ENCODE peak calls at places on chromosomes 7 and 10, in six cellular contexts. C is NCI-H774; R is CD8-positive, alpha-beta T cell; H is left ventricle myocardium superior; Z is hippocampal formation; P is nephron progenitor cell. N is an unnamed sample.

GRCh38 chr7:132141109-132141508 is 435.2 kb downstream of the PLXNA4 start:
- DNase-seq in R (no peak), C (no peak), P (no peak), Z (peak), H (no peak), N (no peak)

GRCh38 chr10:124534231-124534798 is 72.7 kb downstream of the LHPP start:
- DNase-seq in C (no peak), P (peak), Z (peak), R (no peak), H (peak), N (peak)

GRCh38 chr10:31648966-31649365 is 279.7 kb downstream of the ARHGAP12 start:
- DNase-seq in H (no peak), P (no peak), R (no peak), C (no peak), Z (no peak), N (no peak)

GRCh38 chr7:41777894-41778596 is 75.2 kb upstream of the INHBA start:
- DNase-seq in P (no peak), R (no peak), H (no peak), Z (no peak), C (no peak), N (no peak)

GRCh38 chr7:2725178-2726105 is 37.4 kb downstream of the AMZ1 start:
- DNase-seq in C (no peak), R (no peak), Z (no peak), H (peak), P (no peak), N (no peak)

GRCh38 chr10:32958992-32959703 is 1.1 kb upstream of the ITGB1 start:
- DNase-seq in P (no peak), C (no peak), H (no peak), Z (no peak), R (no peak), N (no peak)

GRCh38 chr10:28569506-28570159 is 36.7 kb downstream of the WAC start:
- DNase-seq in Z (peak), C (peak), P (no peak), H (no peak), R (no peak), N (no peak)

GRCh38 chr10:8063128-8063908 is 8.8 kb downstream of the GATA3 start:
- DNase-seq in Z (no peak), C (no peak), R (no peak), H (no peak), P (no peak), N (peak)

GRCh38 chr7:30996261-30996660 is 32.5 kb downstream of the GHRHR start:
- DNase-seq in Z (no peak), P (no peak), C (no peak), R (no peak), H (peak), N (no peak)

GRCh38 chr7:70402069-70402468 is 729.9 kb upstream of the GALNT17 start:
- DNase-seq in H (no peak), C (no peak), P (no peak), R (no peak), Z (no peak), N (no peak)

GRCh38 chr10:34280599-34281374 is 534.3 kb downstream of the PARD3 start:
- DNase-seq in Z (no peak), P (no peak), H (no peak), R (no peak), C (no peak), N (peak)

GRCh38 chr7:21414795-21415393 is 13.0 kb upstream of the SP4 start:
- DNase-seq in P (no peak), Z (no peak), R (no peak), H (no peak), C (no peak), N (no peak)

GRCh38 chr10:19918800-19919199 is 102.6 kb downstream of the PLXDC2 start:
- DNase-seq in P (no peak), H (no peak), Z (no peak), C (no peak), R (no peak), N (no peak)

N was measured in neural progenitor cell.